ENCODE peak calls at places on chromosomes 4 and X, in five cellular contexts. N is PC-3, I is HCT116, B is GM23338, Z is mammary epithelial cell. S is an unnamed sample.

GRCh38 chr4:144565558-144566195 is 80.3 kb upstream of the HHIP start:
- DNase-seq in N (no peak), I (no peak), B (no peak), Z (no peak), S (no peak)

GRCh38 chr4:64158648-64159326 is 250.5 kb downstream of the TECRL start:
- DNase-seq in N (peak), I (peak), B (peak), Z (peak), S (peak)

GRCh38 chr4:176273741-176274140 is 4.7 kb upstream of the ASB5 start:
- DNase-seq in N (no peak), I (no peak), B (no peak), Z (no peak), S (no peak)

GRCh38 chr4:169293343-169294176 is 22.8 kb upstream of the SH3RF1 start:
- DNase-seq in N (no peak), I (no peak), B (no peak), Z (no peak), S (no peak)

GRCh38 chr4:75004755-75005668 is 72.1 kb downstream of the PARM1 start:
- DNase-seq in N (peak), I (no peak), B (no peak), Z (peak), S (no peak)

GRCh38 chrX:136867518-136867917 is 13.0 kb downstream of the RBMX start:
- DNase-seq in N (no peak), I (no peak), B (no peak), Z (no peak), S (no peak)

GRCh38 chrX:151370906-151371305 is 26.1 kb upstream of the VMA21 start:
- DNase-seq in N (no peak), I (no peak), B (peak), Z (no peak), S (no peak)

GRCh38 chr4:169604131-169604900 is 8.1 kb downstream of the NEK1 start:
- DNase-seq in N (peak), I (no peak), B (no peak), Z (peak), S (no peak)

GRCh38 chr4:53855886-53856260 is 208.5 kb downstream of the CHIC2 start:
- DNase-seq in N (peak), I (no peak), B (no peak), Z (peak), S (no peak)

GRCh38 chrX:29687687-29688086 is 527.7 kb upstream of the MAGEB2 start:
- DNase-seq in N (peak), I (no peak), B (no peak), Z (peak), S (peak)

GRCh38 chrX:46777971-46778810 is 19.3 kb upstream of the SLC9A7 start:
- DNase-seq in N (peak), I (no peak), B (no peak), Z (no peak), S (no peak)

GRCh38 chr4:168388890-168389289 is 70.3 kb upstream of the DDX60 start:
- DNase-seq in N (peak), I (no peak), B (no peak), Z (peak), S (peak)

GRCh38 chrX:94454159-94454558 is 780.2 kb downstream of the FAM133A start:
- DNase-seq in N (no peak), I (no peak), B (peak), Z (no peak), S (no peak)

GRCh38 chrX:2614911-2615310 is 76.2 kb upstream of the CD99 start:
- DNase-seq in N (peak), I (no peak), B (peak), Z (peak), S (peak)

GRCh38 chr4:155960522-155960921 is 6.9 kb upstream of the CTSO start:
- DNase-seq in N (peak), I (no peak), B (no peak), Z (peak), S (no peak)

GRCh38 chr4:84638092-84638491 is 55.2 kb downstream of the CDS1 start:
- DNase-seq in N (no peak), I (no peak), B (no peak), Z (no peak), S (no peak)

GRCh38 chr4:77188498-77189187 is 31.6 kb downstream of the CCNG2 start:
- DNase-seq in N (no peak), I (no peak), B (no peak), Z (no peak), S (no peak)

GRCh38 chrX:54439967-54440871 is at the start of gene TSR2:
- DNase-seq in N (peak), I (peak), B (peak), Z (peak), S (peak)

GRCh38 chr4:76879731-76880364 is 18.1 kb downstream of the SOWAHB start:
- DNase-seq in N (no peak), I (no peak), B (no peak), Z (no peak), S (no peak)

GRCh38 chrX:44071070-44071645 is 98.0 kb upstream of the NDP start:
- DNase-seq in N (no peak), I (no peak), B (no peak), Z (no peak), S (no peak)

GRCh38 chrX:41005445-41005992 is 79.7 kb upstream of the USP9X start:
- DNase-seq in N (no peak), I (no peak), B (peak), Z (no peak), S (no peak)

GRCh38 chr4:2441393-2442174 is 22.8 kb downstream of the CFAP99 start:
- DNase-seq in N (peak), I (peak), B (peak), Z (peak), S (peak)

GRCh38 chr4:150072906-150073714 is 5.1 kb upstream of the DCLK2 start:
- DNase-seq in N (no peak), I (no peak), B (no peak), Z (no peak), S (peak)

GRCh38 chrX:148135738-148136137 is 154.6 kb downstream of the FMR1NB start:
- DNase-seq in N (peak), I (no peak), B (no peak), Z (peak), S (no peak)

GRCh38 chr4:154908168-154908567 is 127.1 kb downstream of the RBM46 start:
- DNase-seq in N (peak), I (no peak), B (no peak), Z (peak), S (peak)

GRCh38 chr4:37463457-37463856 is 218.9 kb downstream of the NWD2 start:
- DNase-seq in N (no peak), I (no peak), B (peak), Z (no peak), S (no peak)

GRCh38 chr4:53558061-53558801 is 33.1 kb downstream of the LNX1 start:
- DNase-seq in N (peak), I (no peak), B (peak), Z (peak), S (no peak)

GRCh38 chrX:262391-262909 is 18.7 kb upstream of the PLCXD1 start:
- DNase-seq in N (no peak), I (no peak), B (no peak), Z (no peak), S (peak)

DNA sequence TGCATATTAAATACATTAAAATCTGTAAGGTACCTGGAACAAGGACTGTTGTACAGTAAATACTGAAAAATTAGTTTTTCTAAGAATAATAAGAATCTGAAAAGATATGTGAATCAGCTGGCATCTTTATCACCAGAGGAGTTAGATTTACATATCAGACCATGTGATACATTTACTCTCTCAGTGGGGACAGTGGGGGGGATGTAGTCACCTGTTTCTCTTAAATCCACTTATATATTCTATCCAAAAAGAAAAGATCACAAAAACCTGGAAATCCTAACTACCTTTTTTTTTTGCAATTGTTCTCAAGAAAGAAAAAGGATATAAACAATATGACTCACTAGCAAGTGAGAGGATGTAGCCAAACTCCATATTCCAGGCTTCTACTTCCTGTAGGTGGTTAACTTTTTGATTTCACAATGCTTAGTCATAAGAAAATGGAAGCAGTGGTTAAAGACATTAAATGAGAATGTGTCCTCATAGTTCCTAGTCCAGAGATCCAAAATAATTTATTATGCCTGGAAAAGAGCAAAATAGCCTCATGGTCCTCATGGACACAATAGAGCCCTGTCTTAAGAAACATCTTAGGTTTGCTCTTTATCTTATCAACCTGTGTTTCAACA is 22.5 kb upstream of the MYOZ2 start:
- DNase-seq in N (peak), I (peak), B (no peak), Z (peak), S (peak)
- H3K4me2 ChIP-seq in N (peak), I (peak), B (no peak), Z (peak), S (no peak)

GRCh38 chrX:10356979-10357378 is 200.2 kb downstream of the CLCN4 start:
- DNase-seq in N (peak), I (no peak), B (no peak), Z (peak), S (no peak)
- H3K4me2 ChIP-seq in N (peak), I (no peak), B (no peak), Z (no peak), S (no peak)

GRCh38 chr4:16597829-16598228 is 300.6 kb downstream of the LDB2 start:
- DNase-seq in N (peak), I (no peak), B (peak), Z (no peak), S (peak)
- H3K4me2 ChIP-seq in N (peak), I (no peak), B (no peak), Z (no peak), S (peak)

GRCh38 chrX:19595036-19595435 is 79.7 kb upstream of the MAP3K15 start:
- DNase-seq in N (no peak), I (no peak), B (no peak), Z (no peak), S (no peak)

GRCh38 chrX:19593684-19594083 is 78.4 kb upstream of the MAP3K15 start:
- DNase-seq in N (peak), I (peak), B (peak), Z (no peak), S (peak)

GRCh38 chrX:19589105-19589504 is 73.8 kb upstream of the MAP3K15 start:
- DNase-seq in N (no peak), I (no peak), B (no peak), Z (no peak), S (no peak)

DNA sequence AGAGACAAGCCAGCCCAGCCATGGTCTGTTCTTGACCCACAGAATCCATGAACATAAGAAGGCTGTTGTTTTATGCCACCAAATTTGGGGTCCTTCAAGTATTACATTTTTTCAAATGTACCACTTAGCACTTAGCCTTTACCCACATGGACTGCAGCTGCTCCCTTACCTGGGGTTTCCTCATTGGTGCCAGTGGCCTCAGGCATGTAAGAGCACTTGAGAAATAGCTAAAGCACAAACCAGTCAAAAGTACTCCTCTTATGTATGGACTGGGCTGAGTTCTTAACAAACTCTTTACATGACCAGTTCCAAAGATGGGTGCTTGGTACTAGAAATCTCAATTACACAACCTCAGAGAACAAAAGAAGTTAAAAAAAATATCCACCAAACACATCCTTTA is 77.6 kb upstream of the MAP3K15 start:
- DNase-seq in N (no peak), I (no peak), B (no peak), Z (no peak), S (no peak)
- H3K4me2 ChIP-seq in N (no peak), I (no peak), B (no peak), Z (no peak), S (no peak)

DNA sequence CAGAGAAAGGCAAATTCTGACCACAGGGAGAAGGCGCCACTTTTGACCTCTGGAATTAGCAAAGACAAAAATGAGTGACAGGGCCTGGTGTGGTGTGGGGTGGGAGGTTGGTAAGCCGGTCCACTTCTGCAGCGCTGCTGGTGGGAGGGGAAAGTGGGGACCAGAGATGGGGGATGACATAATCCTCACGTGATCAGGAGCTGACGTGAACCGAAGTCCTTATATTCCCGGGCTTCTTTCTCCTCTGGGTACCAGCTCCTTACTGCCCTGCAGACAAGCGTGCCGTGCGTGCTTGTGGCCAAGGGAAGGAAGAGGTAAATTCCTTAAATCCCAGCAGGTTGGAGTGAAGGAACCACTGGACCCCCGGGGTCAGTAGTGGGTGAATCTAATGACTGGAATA is at the start of gene TCEAL7:
- DNase-seq in N (no peak), I (no peak), B (peak), Z (no peak), S (peak)
- H3K4me2 ChIP-seq in N (no peak), I (no peak), B (peak), Z (peak), S (peak)

GRCh38 chr4:48300004-48300403 is 30.4 kb upstream of the TEC start:
- DNase-seq in N (peak), I (no peak), B (no peak), Z (no peak), S (no peak)
- H3K4me2 ChIP-seq in N (no peak), I (no peak), B (no peak), Z (no peak), S (no peak)

GRCh38 chr4:30553151-30553550 is 167.0 kb upstream of the PCDH7 start:
- DNase-seq in N (no peak), I (no peak), B (no peak), Z (no peak), S (no peak)
- H3K4me2 ChIP-seq in N (no peak), I (no peak), B (no peak), Z (no peak), S (no peak)

DNA sequence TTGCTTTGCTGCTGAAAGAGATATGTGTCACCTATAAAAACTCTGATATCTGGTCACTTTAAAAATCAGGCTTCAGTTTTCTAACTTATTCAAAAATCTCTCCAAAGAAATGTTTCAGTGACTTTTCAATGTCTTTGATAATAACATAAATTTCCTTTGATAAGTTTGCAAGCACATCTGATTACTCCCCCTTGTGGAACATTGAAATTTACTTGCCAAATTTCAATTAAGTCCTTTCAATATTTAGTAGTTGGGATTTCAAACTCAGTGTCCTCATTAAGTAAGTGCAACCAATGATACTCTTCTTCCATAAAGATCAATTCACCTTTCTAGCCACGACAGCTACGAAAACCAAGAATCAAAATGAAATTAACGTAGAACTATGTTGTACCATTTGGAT is 151.3 kb upstream of the FAM47C start:
- DNase-seq in N (peak), I (no peak), B (peak), Z (no peak), S (no peak)
- H3K4me2 ChIP-seq in N (no peak), I (no peak), B (no peak), Z (no peak), S (no peak)

DNA sequence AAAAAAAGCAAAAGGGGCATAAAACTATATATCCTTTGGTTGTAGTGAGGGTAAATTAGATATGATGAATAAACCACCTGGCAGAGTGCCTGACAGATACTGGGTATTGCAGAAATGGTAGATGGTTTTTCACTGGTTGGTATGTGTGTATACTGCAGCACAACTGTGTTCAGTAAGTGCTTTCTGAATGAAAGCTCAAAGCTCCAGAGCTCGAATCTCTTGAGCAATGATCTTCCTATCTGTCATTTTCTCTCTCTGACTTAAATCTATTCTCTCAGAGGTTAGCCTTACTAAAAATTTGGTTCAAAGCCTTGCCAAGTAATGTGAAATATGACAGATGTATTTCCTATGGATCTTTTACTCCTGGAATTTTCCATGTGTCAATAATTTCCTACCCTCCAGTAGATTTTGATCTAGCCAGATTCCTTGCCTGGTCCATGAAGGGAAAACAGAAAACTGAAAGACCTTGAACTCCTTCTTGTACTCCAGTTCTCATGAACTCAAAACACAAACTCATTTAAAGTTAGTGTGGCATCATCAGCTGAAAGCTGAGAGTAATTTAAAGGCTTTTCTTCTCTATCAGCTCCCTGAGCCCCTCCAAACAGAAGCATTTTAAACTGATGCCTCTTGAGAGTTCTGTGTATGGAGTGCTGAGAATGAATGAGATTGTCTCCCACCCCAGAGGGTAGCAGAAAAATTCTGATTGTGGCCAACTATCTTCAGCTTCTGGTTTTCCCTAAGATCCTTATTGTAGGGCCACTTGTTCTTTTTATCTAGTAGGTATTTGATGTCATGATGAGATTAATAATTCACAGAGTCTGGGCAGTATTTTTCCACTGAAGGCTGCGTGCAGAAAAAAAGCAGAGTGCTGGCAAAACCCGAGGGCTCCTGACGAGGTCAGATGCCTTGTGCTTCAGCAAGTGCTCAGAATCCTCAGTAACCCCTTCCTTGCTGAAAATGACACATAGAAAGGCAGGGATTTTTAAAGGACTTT is 363.4 kb upstream of the BOD1L1 start:
- DNase-seq in N (no peak), I (no peak), B (no peak), Z (no peak), S (peak)
- H3K4me2 ChIP-seq in N (no peak), I (no peak), B (no peak), Z (no peak), S (peak)

S was measured in hepatocyte.